ENCODE peak calls at places on chromosomes 3 and 15, in five cellular contexts. G is GM12878, P is SK-N-SH, N is HepG2, F is HCT116. K is an unnamed sample.

GRCh38 chr3:52028572-52028971 is 27.8 kb downstream of the DUSP7 start:
- DNase-seq in G (no peak), P (peak; percentile 85), N (no peak), F (no peak), K (no peak)

GRCh38 chr3:32261545-32261944 is 23.1 kb downstream of the CMTM8 start:
- DNase-seq in G (no peak), P (no peak), N (no peak), F (no peak), K (no peak)

GRCh38 chr3:114365268-114365667 is 71.4 kb downstream of the TIGIT start:
- DNase-seq in G (no peak), P (no peak), N (no peak), F (no peak), K (no peak)

GRCh38 chr15:100493213-100493612 is 35.5 kb downstream of the CERS3 start:
- DNase-seq in G (no peak), P (no peak), N (no peak), F (no peak), K (no peak)

GRCh38 chr15:23497710-23498111 is 50.7 kb upstream of the GOLGA6L2 start:
- DNase-seq in G (no peak), P (peak; percentile 20), N (no peak), F (no peak), K (peak; percentile 5)

GRCh38 chr3:21786454-21786829 is 35.4 kb upstream of the ZNF385D start:
- DNase-seq in G (no peak), P (no peak), N (no peak), F (no peak), K (no peak)

GRCh38 chr15:32766101-32766500 is 48.3 kb downstream of the GREM1 start:
- DNase-seq in G (no peak), P (no peak), N (no peak), F (no peak), K (no peak)

GRCh38 chr3:137866933-137867332 is 102.8 kb downstream of the SOX14 start:
- DNase-seq in G (no peak), P (no peak), N (no peak), F (no peak), K (no peak)

GRCh38 chr15:63599401-63600000 is 2.3 kb downstream of the FBXL22 start:
- DNase-seq in G (no peak), P (peak; percentile 35), N (peak; percentile 34), F (no peak), K (no peak)

GRCh38 chr3:134106580-134106979 is 76.9 kb upstream of the SLCO2A1 start:
- DNase-seq in G (peak; percentile 2), P (no peak), N (peak; percentile 11), F (no peak), K (no peak)

GRCh38 chr3:35708394-35708793 is 69.1 kb downstream of the ARPP21 start:
- DNase-seq in G (no peak), P (no peak), N (no peak), F (no peak), K (no peak)

GRCh38 chr3:123448503-123449091 is at the start of gene ADCY5:
- DNase-seq in G (no peak), P (peak; percentile 75), N (no peak), F (no peak), K (no peak)

GRCh38 chr15:66948294-66948693 is 117.1 kb upstream of the SMAD3 start:
- DNase-seq in G (no peak), P (no peak), N (no peak), F (no peak), K (no peak)

GRCh38 chr3:174821477-174821876 is 37.7 kb upstream of the NAALADL2 start:
- DNase-seq in G (no peak), P (peak; percentile 8), N (no peak), F (no peak), K (no peak)

GRCh38 chr3:30655187-30655812 is 48.9 kb downstream of the TGFBR2 start:
- DNase-seq in G (peak; percentile 47), P (no peak), N (no peak), F (no peak), K (no peak)

GRCh38 chr3:48214225-48214624 is 9.1 kb upstream of the CAMP start:
- DNase-seq in G (no peak), P (no peak), N (no peak), F (no peak), K (no peak)

GRCh38 chr15:61762682-61763081 is 297.6 kb downstream of the VPS13C start:
- DNase-seq in G (no peak), P (no peak), N (no peak), F (no peak), K (no peak)

GRCh38 chr15:24823473-24823872 is 131.3 kb upstream of the SNRPN start:
- DNase-seq in G (no peak), P (peak; percentile 55), N (no peak), F (no peak), K (no peak)

GRCh38 chr15:59420986-59421618 is 16.9 kb upstream of the FAM81A start:
- DNase-seq in G (no peak), P (no peak), N (no peak), F (no peak), K (no peak)

GRCh38 chr3:190807719-190808375 is 54.6 kb downstream of the GMNC start:
- DNase-seq in G (no peak), P (no peak), N (peak; percentile 2), F (no peak), K (no peak)

GRCh38 chr3:53169045-53169831 is 8.2 kb downstream of the PRKCD start:
- DNase-seq in G (no peak), P (peak; percentile 79), N (peak; percentile 71), F (no peak), K (no peak)

GRCh38 chr15:30675126-30675525 is 49.2 kb downstream of the ARHGAP11B start:
- DNase-seq in G (no peak), P (no peak), N (no peak), F (no peak), K (no peak)

GRCh38 chr3:53194218-53195065 is 33.4 kb downstream of the PRKCD start:
- DNase-seq in G (no peak), P (peak; percentile 30), N (no peak), F (no peak), K (no peak)

GRCh38 chr3:105843895-105844500 is 24.8 kb downstream of the CBLB start:
- DNase-seq in G (no peak), P (no peak), N (no peak), F (no peak), K (no peak)

GRCh38 chr3:143811602-143812001 is 36.7 kb downstream of the SLC9A9 start:
- DNase-seq in G (no peak), P (no peak), N (no peak), F (no peak), K (no peak)

GRCh38 chr15:92629975-92630626 is 25.5 kb downstream of the FAM174B start:
- DNase-seq in G (no peak), P (no peak), N (no peak), F (no peak), K (no peak)

GRCh38 chr15:39788108-39788507 is 5.5 kb upstream of the FSIP1 start:
- DNase-seq in G (no peak), P (no peak), N (no peak), F (no peak), K (no peak)

GRCh38 chr3:41508063-41508696 is 308.9 kb downstream of the CTNNB1 start:
- DNase-seq in G (no peak), P (no peak), N (no peak), F (peak; percentile 23), K (no peak)

GRCh38 chr3:75078290-75078689 is 463.8 kb upstream of the CNTN3 start:
- DNase-seq in G (no peak), P (no peak), N (no peak), F (no peak), K (no peak)

GRCh38 chr3:141860086-141860669 is 16.3 kb upstream of the ATP1B3 start:
- DNase-seq in G (no peak), P (no peak), N (no peak), F (no peak), K (no peak)

GRCh38 chr3:141862279-141862816 is 14.1 kb upstream of the ATP1B3 start:
- DNase-seq in G (no peak), P (no peak), N (no peak), F (no peak), K (no peak)

GRCh38 chr3:141859651-141860050 is 16.8 kb upstream of the ATP1B3 start:
- DNase-seq in G (no peak), P (no peak), N (no peak), F (no peak), K (no peak)

GRCh38 chr3:141863497-141863896 is 12.9 kb upstream of the ATP1B3 start:
- DNase-seq in G (no peak), P (no peak), N (no peak), F (no peak), K (no peak)

GRCh38 chr3:141860766-141861513 is 15.5 kb upstream of the ATP1B3 start:
- DNase-seq in G (no peak), P (no peak), N (no peak), F (no peak), K (no peak)
- TF ChIP-seq REST in G (no peak), P (no peak), N (no peak), F (no peak), K (no peak)

DNA sequence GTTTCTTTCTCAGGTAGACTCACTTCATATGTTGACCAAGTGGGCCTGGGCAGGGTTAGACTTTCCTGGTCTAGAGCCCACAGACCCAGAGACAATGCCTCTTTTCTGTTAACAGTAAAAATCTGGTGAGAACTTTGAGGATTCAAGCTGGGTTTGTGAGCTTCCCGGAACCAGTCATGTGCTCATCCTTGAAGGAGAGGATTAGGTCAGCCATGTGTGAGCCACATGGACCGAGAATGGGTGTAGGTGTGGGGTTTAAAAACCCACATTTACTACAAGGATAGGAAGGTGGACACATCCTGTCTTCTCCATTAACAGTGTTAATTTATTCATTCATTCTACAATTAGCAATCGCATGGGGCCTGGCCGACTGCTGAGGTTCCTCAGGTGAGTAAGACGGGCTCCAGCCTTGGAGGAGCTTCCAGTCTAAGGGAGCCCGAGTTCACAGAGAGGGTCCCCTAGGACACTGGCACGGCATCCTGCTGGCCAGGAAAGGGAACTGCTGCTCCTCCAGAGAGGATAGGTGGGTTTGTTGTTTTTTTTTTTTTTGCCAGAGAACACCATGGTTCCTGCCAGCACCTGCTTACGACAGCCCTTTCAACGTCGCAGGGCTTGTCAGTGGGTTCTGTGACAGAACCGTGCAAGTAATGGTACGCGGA is 69.0 kb downstream of the SQOR start:
- DNase-seq in G (no peak), P (no peak), N (no peak), F (no peak), K (no peak)
- H3K4me3 ChIP-seq in G (no peak overlapping the region), P (no peak overlapping the region), N (no peak overlapping the region), F (no peak overlapping the region), K (peak overlapping the region; percentile 78)

DNA sequence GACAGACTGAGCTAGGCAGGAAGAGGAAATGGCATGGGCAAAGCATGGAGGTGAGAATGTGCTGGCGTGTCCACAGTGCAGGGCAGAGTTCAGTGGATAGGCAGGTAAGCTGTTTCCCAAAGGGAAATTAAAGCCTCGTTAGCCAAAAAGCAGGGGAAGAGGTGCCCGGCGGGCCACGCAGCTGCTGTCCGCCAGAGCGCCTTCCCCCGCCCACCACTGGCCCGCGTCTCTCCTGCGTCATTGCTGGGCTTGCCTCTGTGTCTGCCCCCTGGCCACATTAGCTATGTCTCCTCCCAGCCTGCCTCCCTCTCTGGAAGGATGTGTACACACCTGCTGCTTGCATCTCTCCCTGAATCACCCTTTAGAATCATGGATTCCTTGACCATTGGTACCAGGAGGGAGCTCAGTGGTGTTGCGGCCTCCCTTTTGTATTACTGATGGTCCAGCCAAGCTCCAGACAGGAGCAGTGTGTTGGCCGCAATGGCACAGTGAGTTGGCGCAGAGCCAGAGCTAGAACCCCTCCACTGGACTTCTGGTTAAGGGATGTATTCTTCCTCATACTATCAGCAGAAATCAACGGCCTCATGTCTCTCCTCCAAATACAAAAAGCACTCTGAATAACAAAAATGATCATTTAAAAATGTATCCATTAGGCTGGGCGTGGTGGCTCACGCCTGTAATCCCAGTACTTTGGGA is 26.6 kb downstream of the SLC28A1 start:
- DNase-seq in G (no peak), P (no peak), N (no peak), F (no peak), K (no peak)
- TF ChIP-seq SIN3A in G (no peak), P (no peak), N (no peak), F (no peak), K (no peak)

GRCh38 chr15:43277901-43278300 is 11.2 kb upstream of the TGM5 start:
- DNase-seq in G (no peak), P (no peak), N (no peak), F (no peak), K (no peak)
- TF ChIP-seq REST in G (no peak), P (no peak), N (no peak), F (no peak), K (no peak)